ENCODE peak calls at places on chromosomes 3 and 15, in six cellular contexts. One of them, this sample, is unnamed.

GRCh38 chr3:49879721-49880120 is 10.0 kb upstream of the CAMKV start:
- DNase-seq in stimulated activated CD4-positive, alpha-beta T cell treated with anti-CD3 and anti-CD28 coated beads, Interleukin-4, amount 100 ng/mL, for 4 hours: no peak
- DNase-seq in tibial nerve: no peak
- DNase-seq in stimulated activated effector memory CD8-positive, alpha-beta T cell treated with anti-CD3 and anti-CD28 coated beads, Interleukin-12 subunit alpha, Interleukin-12 subunit beta, amount 100 ng/mL, for 72 hours: no peak
- DNase-seq in endothelial cell: no peak
- DNase-seq in germinal center: no peak
- DNase-seq in this sample: no peak

GRCh38 chr15:39934415-39935044 is 615 bp downstream of the EIF2AK4 start:
- DNase-seq in stimulated activated CD4-positive, alpha-beta T cell treated with anti-CD3 and anti-CD28 coated beads, Interleukin-4, amount 100 ng/mL, for 4 hours: no peak
- DNase-seq in endothelial cell: peak
- DNase-seq in tibial nerve: no peak
- DNase-seq in stimulated activated effector memory CD8-positive, alpha-beta T cell treated with anti-CD3 and anti-CD28 coated beads, Interleukin-12 subunit alpha, Interleukin-12 subunit beta, amount 100 ng/mL, for 72 hours: no peak
- DNase-seq in germinal center: no peak
- DNase-seq in this sample: no peak

GRCh38 chr3:71006810-71007785 is 576.4 kb downstream of the FOXP1 start:
- DNase-seq in germinal center: peak
- DNase-seq in stimulated activated CD4-positive, alpha-beta T cell treated with anti-CD3 and anti-CD28 coated beads, Interleukin-4, amount 100 ng/mL, for 4 hours: no peak
- DNase-seq in tibial nerve: no peak
- DNase-seq in endothelial cell: no peak
- DNase-seq in stimulated activated effector memory CD8-positive, alpha-beta T cell treated with anti-CD3 and anti-CD28 coated beads, Interleukin-12 subunit alpha, Interleukin-12 subunit beta, amount 100 ng/mL, for 72 hours: no peak
- DNase-seq in this sample: peak

GRCh38 chr3:142660379-142660778 is 63.5 kb upstream of the TRPC1 start:
- DNase-seq in stimulated activated effector memory CD8-positive, alpha-beta T cell treated with anti-CD3 and anti-CD28 coated beads, Interleukin-12 subunit alpha, Interleukin-12 subunit beta, amount 100 ng/mL, for 72 hours: no peak
- DNase-seq in endothelial cell: no peak
- DNase-seq in stimulated activated CD4-positive, alpha-beta T cell treated with anti-CD3 and anti-CD28 coated beads, Interleukin-4, amount 100 ng/mL, for 4 hours: no peak
- DNase-seq in germinal center: no peak
- DNase-seq in tibial nerve: no peak
- DNase-seq in this sample: no peak

GRCh38 chr15:70265466-70265978 is 167.8 kb upstream of the TLE3 start:
- DNase-seq in tibial nerve: no peak
- DNase-seq in germinal center: no peak
- DNase-seq in stimulated activated effector memory CD8-positive, alpha-beta T cell treated with anti-CD3 and anti-CD28 coated beads, Interleukin-12 subunit alpha, Interleukin-12 subunit beta, amount 100 ng/mL, for 72 hours: no peak
- DNase-seq in endothelial cell: no peak
- DNase-seq in stimulated activated CD4-positive, alpha-beta T cell treated with anti-CD3 and anti-CD28 coated beads, Interleukin-4, amount 100 ng/mL, for 4 hours: no peak
- DNase-seq in this sample: no peak

GRCh38 chr3:121651684-121652083 is 9.0 kb downstream of the HCLS1 start:
- DNase-seq in germinal center: no peak
- DNase-seq in stimulated activated effector memory CD8-positive, alpha-beta T cell treated with anti-CD3 and anti-CD28 coated beads, Interleukin-12 subunit alpha, Interleukin-12 subunit beta, amount 100 ng/mL, for 72 hours: no peak
- DNase-seq in endothelial cell: no peak
- DNase-seq in tibial nerve: no peak
- DNase-seq in stimulated activated CD4-positive, alpha-beta T cell treated with anti-CD3 and anti-CD28 coated beads, Interleukin-4, amount 100 ng/mL, for 4 hours: no peak
- DNase-seq in this sample: no peak

GRCh38 chr3:167929937-167930336 is 165.8 kb downstream of the GOLIM4 start:
- DNase-seq in tibial nerve: no peak
- DNase-seq in endothelial cell: no peak
- DNase-seq in germinal center: no peak
- DNase-seq in stimulated activated CD4-positive, alpha-beta T cell treated with anti-CD3 and anti-CD28 coated beads, Interleukin-4, amount 100 ng/mL, for 4 hours: no peak
- DNase-seq in stimulated activated effector memory CD8-positive, alpha-beta T cell treated with anti-CD3 and anti-CD28 coated beads, Interleukin-12 subunit alpha, Interleukin-12 subunit beta, amount 100 ng/mL, for 72 hours: no peak
- DNase-seq in this sample: no peak

GRCh38 chr3:192366916-192367315 is 360.4 kb downstream of the FGF12 start:
- DNase-seq in stimulated activated effector memory CD8-positive, alpha-beta T cell treated with anti-CD3 and anti-CD28 coated beads, Interleukin-12 subunit alpha, Interleukin-12 subunit beta, amount 100 ng/mL, for 72 hours: no peak
- DNase-seq in germinal center: no peak
- DNase-seq in tibial nerve: no peak
- DNase-seq in endothelial cell: no peak
- DNase-seq in stimulated activated CD4-positive, alpha-beta T cell treated with anti-CD3 and anti-CD28 coated beads, Interleukin-4, amount 100 ng/mL, for 4 hours: no peak
- DNase-seq in this sample: no peak

GRCh38 chr3:52787246-52787645 is 7.3 kb upstream of the ITIH3 start:
- DNase-seq in tibial nerve: no peak
- DNase-seq in stimulated activated effector memory CD8-positive, alpha-beta T cell treated with anti-CD3 and anti-CD28 coated beads, Interleukin-12 subunit alpha, Interleukin-12 subunit beta, amount 100 ng/mL, for 72 hours: no peak
- DNase-seq in stimulated activated CD4-positive, alpha-beta T cell treated with anti-CD3 and anti-CD28 coated beads, Interleukin-4, amount 100 ng/mL, for 4 hours: no peak
- DNase-seq in germinal center: no peak
- DNase-seq in endothelial cell: no peak
- DNase-seq in this sample: no peak